ENCODE peak calls at places on chromosomes 5 and 9, in nine cellular contexts. F is stomach; V is GM06990; A is lower leg skin; W is CD8-positive, alpha-beta T cell; R is activated CD8-positive, alpha-beta T cell treated with anti-CD3 and anti-CD28 coated beads for 36 hours; I is colonic mucosa; Z is HCT116; Y is glutamatergic neuron. D is an unnamed sample.

GRCh38 chr9:131722260-131722659 is 17.6 kb downstream of the RAPGEF1 start:
- DNase-seq in R (no peak), Y (no peak), W (no peak), Z (no peak), V (no peak), A (no peak), F (no peak), I (no peak), D (no peak)

GRCh38 chr9:137649553-137649952 is 30.7 kb downstream of the EHMT1 start:
- DNase-seq in Y (no peak), A (no peak), V (no peak), W (no peak), Z (no peak), R (no peak), F (no peak), I (no peak), D (no peak)

GRCh38 chr5:167565555-167565954 is 725.9 kb upstream of the WWC1 start:
- DNase-seq in A (no peak), Z (no peak), F (no peak), W (no peak), I (no peak), Y (no peak), R (no peak), V (no peak), D (no peak)

GRCh38 chr9:112334319-112334828 is 955 bp upstream of the PTBP3 start:
- DNase-seq in R (peak), V (peak), A (no peak), F (no peak), W (peak), I (peak), Z (no peak), Y (no peak), D (no peak)

GRCh38 chr5:1744393-1745189 is 55.0 kb downstream of the MRPL36 start:
- DNase-seq in Y (no peak), Z (no peak), R (no peak), F (no peak), V (no peak), W (no peak), I (no peak), A (peak), D (no peak)

GRCh38 chr5:177429248-177430045 is 3.0 kb downstream of the GRK6 start:
- DNase-seq in F (peak), R (peak), W (peak), Y (no peak), V (peak), I (peak), A (no peak), Z (no peak), D (peak)

GRCh38 chr9:83707768-83708514 is at the start of gene UBQLN1:
- DNase-seq in R (peak), F (peak), Y (peak), Z (peak), I (peak), W (peak), V (peak), A (peak), D (peak)

GRCh38 chr5:138653502-138653901 is 78.3 kb upstream of the HSPA9 start:
- DNase-seq in W (no peak), F (peak), V (no peak), I (no peak), Y (no peak), A (no peak), Z (peak), R (peak), D (no peak)

GRCh38 chr5:8686707-8687106 is 817.8 kb downstream of the MTRR start:
- DNase-seq in Z (no peak), R (no peak), A (no peak), V (no peak), Y (no peak), W (no peak), F (no peak), I (no peak), D (no peak)

GRCh38 chr9:81193362-81194339 is 495.7 kb downstream of the TLE1 start:
- DNase-seq in R (no peak), Z (no peak), F (no peak), A (no peak), Y (no peak), I (no peak), W (no peak), V (no peak), D (no peak)

GRCh38 chr9:124279531-124280175 is 21.9 kb downstream of the NEK6 start:
- DNase-seq in A (no peak), V (no peak), R (no peak), I (no peak), Y (no peak), W (no peak), F (no peak), Z (no peak), D (no peak)

GRCh38 chr9:27835746-27836145 is 262.5 kb upstream of the C9orf72 start:
- DNase-seq in Z (no peak), W (no peak), F (no peak), V (no peak), A (no peak), Y (no peak), I (no peak), R (no peak), D (no peak)

GRCh38 chr5:181052928-181053759 is 13.1 kb downstream of the BTNL9 start:
- DNase-seq in F (no peak), A (peak), V (peak), W (no peak), Z (no peak), R (no peak), I (no peak), Y (peak), D (no peak)

GRCh38 chr9:127921592-127922120 is 4.8 kb upstream of the ST6GALNAC4 start:
- DNase-seq in V (peak), I (peak), F (peak), R (peak), A (peak), W (peak), Y (peak), Z (no peak), D (no peak)

GRCh38 chr5:9573796-9574195 is 27.9 kb upstream of the SEMA5A start:
- DNase-seq in W (no peak), R (no peak), A (no peak), V (no peak), I (no peak), Z (no peak), F (no peak), Y (no peak), D (no peak)

GRCh38 chr5:170747357-170747756 is 36.2 kb upstream of the GABRP start:
- DNase-seq in Z (no peak), W (no peak), Y (no peak), V (no peak), I (no peak), R (no peak), A (no peak), F (no peak), D (no peak)

GRCh38 chr5:170748986-170749385 is 34.5 kb upstream of the GABRP start:
- DNase-seq in A (no peak), W (no peak), V (no peak), R (no peak), Y (peak), F (no peak), Z (no peak), I (no peak), D (no peak)

GRCh38 chr5:170746952-170747340 is 36.6 kb upstream of the GABRP start:
- DNase-seq in A (no peak), W (no peak), Z (no peak), R (no peak), Y (no peak), V (no peak), I (no peak), F (no peak), D (no peak)

GRCh38 chr5:170746081-170746951 is 37.2 kb upstream of the GABRP start:
- DNase-seq in I (no peak), Z (no peak), W (no peak), A (no peak), V (no peak), Y (no peak), F (no peak), R (no peak), D (no peak)

GRCh38 chr5:170747851-170748250 is 35.7 kb upstream of the GABRP start:
- DNase-seq in R (no peak), A (no peak), V (no peak), I (no peak), Z (peak), Y (peak), F (no peak), W (no peak), D (no peak)
- TF ChIP-seq CTCF in R (no peak), A (no peak), V (peak), I (no peak), Z (peak), Y (peak), F (no peak), W (no peak), D (no peak)

DNA sequence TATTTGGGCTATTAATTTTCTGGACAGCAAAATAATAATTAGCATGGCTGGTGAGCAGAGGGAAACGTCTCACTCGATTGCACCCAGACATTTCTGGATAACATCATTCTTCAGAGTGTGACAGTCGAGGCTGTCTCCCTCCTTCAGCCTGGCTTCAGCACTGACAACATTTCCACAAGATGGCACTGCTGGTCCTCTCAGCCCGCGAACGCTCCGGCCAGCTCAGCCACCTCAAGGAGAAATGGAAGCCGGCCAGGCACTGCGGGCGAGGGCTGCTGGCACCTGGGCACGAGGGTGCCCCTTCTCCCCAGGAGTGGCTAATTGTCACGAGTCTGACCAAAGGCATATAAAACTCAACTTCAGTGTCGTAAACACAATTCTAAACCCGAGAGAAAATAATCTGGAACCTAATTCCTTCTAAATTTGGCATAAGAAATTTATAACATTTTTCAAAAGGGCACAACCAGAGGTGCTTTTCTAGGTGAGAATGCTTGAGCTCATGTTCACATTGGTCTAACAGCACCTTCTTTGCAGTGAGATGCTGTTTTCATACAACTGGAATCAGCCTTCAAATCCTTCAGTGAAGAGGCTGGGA is 65.9 kb downstream of the DAP start:
- DNase-seq in A (no peak), F (peak), I (peak), R (peak), Z (no peak), W (no peak), Y (peak), V (peak), D (peak)
- TF ChIP-seq CTCF in A (no peak), F (no peak), I (peak), R (peak), Z (peak), W (no peak), Y (peak), V (peak), D (peak)

GRCh38 chr5:133337795-133338445 is 274.4 kb downstream of the FSTL4 start:
- DNase-seq in W (no peak), R (no peak), Z (no peak), Y (no peak), F (no peak), I (no peak), V (no peak), A (no peak), D (no peak)

GRCh38 chr5:133338504-133339355 is 273.6 kb downstream of the FSTL4 start:
- DNase-seq in Z (no peak), V (no peak), W (no peak), A (no peak), Y (no peak), F (no peak), I (no peak), R (no peak), D (no peak)

GRCh38 chr5:133334796-133335639 is 277.3 kb downstream of the FSTL4 start:
- DNase-seq in Y (no peak), V (no peak), Z (no peak), R (no peak), W (no peak), A (no peak), I (no peak), F (no peak), D (no peak)

GRCh38 chr5:133336969-133337410 is 275.4 kb downstream of the FSTL4 start:
- DNase-seq in A (no peak), I (no peak), F (no peak), W (no peak), Z (no peak), R (no peak), V (no peak), Y (no peak), D (no peak)

DNA sequence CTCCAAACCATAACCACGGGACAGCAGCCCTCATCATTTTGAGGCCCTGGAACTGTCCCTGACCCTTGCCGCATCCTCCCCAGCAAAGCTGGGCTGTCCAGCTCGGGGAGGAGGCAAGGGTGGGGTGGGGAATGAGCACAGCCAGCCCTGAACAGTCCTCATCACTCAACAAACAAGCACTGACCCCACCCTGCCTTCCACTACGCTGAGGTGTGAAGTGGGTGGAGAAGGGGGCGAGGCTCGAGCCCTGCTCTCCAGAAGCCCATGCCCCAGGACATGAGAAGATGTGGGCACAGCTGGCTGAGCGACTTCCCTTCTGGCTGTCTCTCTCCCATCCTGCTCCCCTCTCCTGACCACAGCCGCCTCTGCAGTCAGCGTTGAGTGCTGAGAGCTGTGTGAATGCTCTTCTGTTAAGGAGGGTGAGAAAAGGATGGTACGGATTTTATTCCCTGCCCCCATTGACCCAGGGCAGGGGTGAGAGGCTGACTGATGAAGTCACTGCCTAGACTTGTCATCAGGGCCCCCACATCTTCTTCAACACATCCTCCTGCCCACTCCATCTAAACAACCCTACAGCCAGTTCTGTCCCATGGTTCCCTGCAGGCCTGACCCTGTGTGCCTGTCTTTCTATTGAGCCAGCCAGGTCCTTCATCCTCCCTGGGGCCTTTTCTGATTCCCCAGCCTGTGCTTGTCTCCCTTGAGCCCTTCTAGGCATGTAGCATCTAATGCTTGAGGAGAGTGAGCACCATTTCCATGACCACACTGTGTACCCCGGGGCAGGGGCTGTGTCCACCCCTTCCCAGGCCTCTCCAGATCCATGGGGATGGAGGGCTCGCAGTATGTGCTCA is 276.0 kb downstream of the FSTL4 start:
- DNase-seq in Z (no peak), I (no peak), A (no peak), W (no peak), F (no peak), Y (no peak), R (peak), V (no peak), D (no peak)
- TF ChIP-seq CTCF in Z (no peak), I (no peak), A (no peak), W (no peak), F (no peak), Y (no peak), R (no peak), V (no peak), D (no peak)

GRCh38 chr5:144774247-144774646 is 603.6 kb downstream of the KCTD16 start:
- DNase-seq in Z (no peak), F (no peak), A (no peak), V (no peak), I (no peak), R (no peak), Y (no peak), W (no peak), D (no peak)

GRCh38 chr5:144778546-144778945 is 607.9 kb downstream of the KCTD16 start:
- DNase-seq in R (no peak), A (no peak), Z (no peak), I (no peak), F (no peak), V (no peak), W (no peak), Y (no peak), D (no peak)
- TF ChIP-seq CTCF in R (no peak), A (no peak), Z (no peak), I (no peak), F (no peak), V (no peak), W (no peak), Y (no peak), D (no peak)

DNA sequence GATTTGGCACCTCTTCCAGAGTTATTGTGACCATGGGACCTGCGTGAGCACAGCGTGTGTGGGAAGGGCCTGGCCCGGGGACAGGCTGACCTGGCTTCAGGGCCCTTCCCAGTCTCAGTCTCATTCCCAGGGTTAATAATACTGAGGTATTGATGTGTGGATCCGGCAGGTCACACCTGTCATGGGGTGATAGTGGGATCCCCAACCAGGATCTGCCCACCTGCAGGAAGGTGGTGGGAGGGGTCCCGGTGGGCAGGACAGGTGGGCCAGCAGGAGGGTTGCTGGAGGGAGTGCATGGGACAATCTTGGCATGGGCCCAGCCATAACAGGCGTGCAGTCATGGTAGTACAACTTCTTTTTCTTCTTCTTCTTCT is 55.4 kb downstream of the COL15A1 start:
- DNase-seq in I (no peak), F (no peak), V (no peak), Z (no peak), W (no peak), Y (no peak), R (no peak), A (no peak), D (no peak)
- TF ChIP-seq CTCF in I (peak), F (no peak), V (no peak), Z (no peak), W (no peak), Y (peak), R (peak), A (no peak), D (no peak)